ENCODE peak calls at places on chromosome 21, in ten cellular contexts. X is astrocyte of the spinal cord; Q is fibroblast of the aortic adventitia; I is retinal pigment epithelial cell; B is CD8-positive, alpha-beta T cell; K is CD8-positive, alpha-beta memory T cell; L is effector memory CD4-positive, alpha-beta T cell; J is psoas muscle; T is A673; S is cardiac muscle cell. W is an unnamed sample.
A peak's percentile ranks its signal among the peaks of the same experiment; 100 is the strongest.

GRCh38 chr21:38598413-38598812 is 100.1 kb upstream of the ERG start:
- DNase-seq in X (no peak), Q (no peak), I (no peak), B (no peak), K (no peak), L (no peak), J (no peak), T (no peak), S (no peak), W (no peak)

GRCh38 chr21:34054259-34054658 is 19.1 kb upstream of the MRPS6 start:
- DNase-seq in X (no peak), Q (no peak), I (no peak), B (no peak), K (no peak), L (no peak), J (no peak), T (no peak), S (no peak), W (no peak)

GRCh38 chr21:33325222-33326067 is 675 bp downstream of the IFNAR1 start:
- DNase-seq in X (peak; percentile 67), Q (peak; percentile 70), I (peak; percentile 7), B (peak; percentile 35), K (peak; percentile 68), L (peak; percentile 70), J (peak; percentile 79), T (peak; percentile 77), S (peak; percentile 48), W (peak; percentile 72)

GRCh38 chr21:34926784-34927548 is 122.1 kb downstream of the RUNX1 start:
- DNase-seq in X (peak; percentile 44), Q (peak; percentile 66), I (no peak), B (no peak), K (no peak), L (no peak), J (no peak), T (no peak), S (peak; percentile 23), W (no peak)

GRCh38 chr21:31347435-31348032 is 3.5 kb upstream of the TIAM1 start:
- DNase-seq in X (peak; percentile 50), Q (peak; percentile 61), I (no peak), B (no peak), K (no peak), L (no peak), J (no peak), T (peak; percentile 41), S (peak; percentile 23), W (no peak)

GRCh38 chr21:8998946-8999681 is 1522.3 kb upstream of the TPTE start:
- DNase-seq in X (no peak), Q (no peak), I (no peak), B (no peak), K (no peak), L (no peak), J (no peak), T (no peak), S (no peak), W (no peak)

GRCh38 chr21:29181799-29182470 is 51.5 kb downstream of the MAP3K7CL start:
- DNase-seq in X (peak; percentile 93), Q (peak; percentile 93), I (peak; percentile 67), B (no peak), K (no peak), L (no peak), J (no peak), T (peak; percentile 72), S (peak; percentile 23), W (no peak)

GRCh38 chr21:39881661-39882060 is 14.4 kb downstream of the PCP4 start:
- DNase-seq in X (no peak), Q (no peak), I (peak; percentile 59), B (no peak), K (no peak), L (no peak), J (no peak), T (no peak), S (no peak), W (no peak)

DNA sequence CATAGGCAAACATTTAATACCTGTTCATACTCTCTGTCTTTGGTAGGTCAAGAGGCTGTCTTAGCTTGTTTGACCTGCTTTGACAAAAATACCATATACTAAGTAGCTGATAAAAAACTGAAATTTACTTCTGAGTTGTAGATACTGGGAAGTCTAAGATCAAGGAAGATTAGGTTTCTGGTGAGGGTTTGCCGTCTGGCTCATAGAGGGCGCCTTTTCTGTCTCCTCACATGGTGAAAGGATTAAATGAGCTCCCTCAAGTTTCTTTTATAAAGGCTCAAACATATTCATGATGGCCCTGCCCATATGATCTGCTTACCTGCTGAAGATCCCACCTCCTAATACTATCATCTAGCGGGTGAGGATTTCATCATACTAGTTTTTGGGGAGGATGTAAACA is 1076.1 kb upstream of the NCAM2 start:
- DNase-seq in X (no peak), Q (no peak), I (no peak), B (no peak), K (no peak), L (no peak), J (no peak), T (no peak), S (no peak), W (no peak)
- H3K4me3 ChIP-seq in X (no peak overlapping the region), Q (no peak overlapping the region), I (no peak overlapping the region), B (no peak overlapping the region), K (no peak overlapping the region), L (no peak overlapping the region), J (no peak overlapping the region), T (no peak overlapping the region), S (no peak overlapping the region), W (no peak overlapping the region)

DNA sequence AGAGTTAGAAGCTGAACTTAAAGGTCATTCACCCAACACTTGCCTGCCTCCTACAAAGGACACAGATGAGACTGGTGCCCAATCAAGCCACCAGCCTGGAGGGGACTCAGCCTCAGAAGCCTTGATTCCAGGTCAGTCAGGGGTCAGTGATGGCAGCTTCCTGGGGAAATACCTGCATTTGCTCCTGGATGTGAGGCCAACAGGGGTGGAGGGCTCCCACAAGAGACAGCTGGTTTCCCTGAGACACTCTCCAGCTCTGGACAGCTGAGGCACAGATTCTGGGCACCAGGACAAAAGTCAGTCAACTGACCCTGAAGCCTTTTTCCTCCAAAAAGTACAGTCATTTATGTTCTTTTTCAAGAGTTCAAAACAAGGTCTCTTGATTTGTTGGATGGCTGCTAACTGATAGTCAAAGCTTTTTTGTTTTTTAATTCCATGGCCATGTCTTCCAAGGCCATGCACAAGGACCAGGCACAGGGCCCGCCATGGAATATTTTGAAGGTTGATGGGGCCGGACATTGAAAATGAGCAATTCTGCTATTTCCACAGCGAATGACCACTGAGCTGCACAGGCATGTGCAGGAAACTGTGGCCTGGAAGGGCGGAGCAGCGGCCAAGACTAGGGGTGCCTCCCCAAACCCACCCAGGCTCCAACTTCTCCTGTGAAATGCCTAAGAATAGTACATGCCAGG is 1.8 kb downstream of the C2CD2 start:
- DNase-seq in X (no peak), Q (no peak), I (no peak), B (no peak), K (no peak), L (no peak), J (peak; percentile 20), T (no peak), S (no peak), W (no peak)
- H3K4me3 ChIP-seq in X (peak overlapping the region; percentile 64), Q (peak overlapping the region; percentile 80), I (no peak overlapping the region), B (no peak overlapping the region), K (no peak overlapping the region), L (no peak overlapping the region), J (peak overlapping the region; percentile 78), T (no peak overlapping the region), S (no peak overlapping the region), W (no peak overlapping the region)

GRCh38 chr21:41662161-41662560 is 104.7 kb downstream of the RIPK4 start:
- DNase-seq in X (no peak), Q (no peak), I (no peak), B (no peak), K (no peak), L (no peak), J (no peak), T (no peak), S (no peak), W (no peak)

GRCh38 chr21:41664881-41665765 is 101.7 kb downstream of the RIPK4 start:
- DNase-seq in X (peak; percentile 48), Q (peak; percentile 76), I (peak; percentile 97), B (no peak), K (no peak), L (no peak), J (no peak), T (no peak), S (no peak), W (no peak)

GRCh38 chr21:41662761-41663160 is 104.1 kb downstream of the RIPK4 start:
- DNase-seq in X (no peak), Q (no peak), I (no peak), B (no peak), K (no peak), L (no peak), J (no peak), T (no peak), S (no peak), W (no peak)

GRCh38 chr21:41665766-41666595 is 100.9 kb downstream of the RIPK4 start:
- DNase-seq in X (no peak), Q (no peak), I (no peak), B (no peak), K (no peak), L (no peak), J (no peak), T (no peak), S (no peak), W (no peak)

DNA sequence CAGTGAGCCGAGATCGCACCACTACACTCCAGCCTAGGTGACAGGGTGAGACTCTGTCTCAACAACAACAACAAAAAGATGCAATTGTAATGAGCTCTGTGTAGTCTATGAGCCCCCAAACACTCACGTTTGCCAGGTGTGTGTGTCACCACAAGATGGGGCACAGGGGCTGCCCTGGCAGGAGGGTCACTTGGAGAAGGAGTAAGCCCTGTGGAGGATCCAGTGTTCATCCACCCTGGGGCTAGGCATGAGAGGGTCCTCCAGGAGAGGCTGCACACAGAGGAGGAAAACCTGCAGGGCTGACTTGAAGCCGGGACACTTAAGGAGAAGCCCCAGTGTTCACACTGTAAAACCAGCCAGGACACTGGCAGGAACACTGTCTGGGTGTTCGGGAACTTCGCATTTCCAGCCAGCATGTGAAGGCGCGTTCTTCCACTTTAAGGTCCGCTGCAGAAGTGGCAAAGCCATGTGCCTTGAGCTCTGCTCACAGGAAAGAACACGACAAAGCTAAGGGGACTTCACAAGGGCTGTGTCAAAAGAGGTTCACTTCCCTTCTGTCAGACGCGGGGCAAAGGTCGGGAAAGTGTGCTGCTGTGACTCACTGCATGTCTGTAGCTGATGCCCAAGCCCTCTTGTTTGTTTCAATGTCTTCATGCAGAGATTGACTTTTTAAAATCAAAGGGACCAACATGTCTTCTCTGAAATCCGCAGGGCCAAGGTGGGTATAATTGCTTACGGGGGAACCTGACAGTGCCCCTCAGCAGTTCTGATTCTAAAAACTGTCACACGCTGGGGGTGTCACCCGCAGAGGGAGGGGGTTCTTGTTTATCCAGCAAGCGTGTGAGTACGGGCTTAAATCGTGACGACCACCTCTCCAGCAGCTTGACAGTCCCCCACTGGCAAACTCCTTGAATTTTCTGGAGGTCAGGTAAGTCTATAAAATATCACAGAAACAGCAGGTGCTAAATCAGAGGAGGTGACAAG is 102.8 kb downstream of the RIPK4 start:
- DNase-seq in X (peak; percentile 14), Q (no peak), I (peak; percentile 48), B (no peak), K (no peak), L (no peak), J (no peak), T (no peak), S (peak; percentile 27), W (no peak)
- H3K4me3 ChIP-seq in X (no peak overlapping the region), Q (no peak overlapping the region), I (no peak overlapping the region), B (no peak overlapping the region), K (no peak overlapping the region), L (no peak overlapping the region), J (no peak overlapping the region), T (no peak overlapping the region), S (no peak overlapping the region), W (peak overlapping the region; percentile 21)

DNA sequence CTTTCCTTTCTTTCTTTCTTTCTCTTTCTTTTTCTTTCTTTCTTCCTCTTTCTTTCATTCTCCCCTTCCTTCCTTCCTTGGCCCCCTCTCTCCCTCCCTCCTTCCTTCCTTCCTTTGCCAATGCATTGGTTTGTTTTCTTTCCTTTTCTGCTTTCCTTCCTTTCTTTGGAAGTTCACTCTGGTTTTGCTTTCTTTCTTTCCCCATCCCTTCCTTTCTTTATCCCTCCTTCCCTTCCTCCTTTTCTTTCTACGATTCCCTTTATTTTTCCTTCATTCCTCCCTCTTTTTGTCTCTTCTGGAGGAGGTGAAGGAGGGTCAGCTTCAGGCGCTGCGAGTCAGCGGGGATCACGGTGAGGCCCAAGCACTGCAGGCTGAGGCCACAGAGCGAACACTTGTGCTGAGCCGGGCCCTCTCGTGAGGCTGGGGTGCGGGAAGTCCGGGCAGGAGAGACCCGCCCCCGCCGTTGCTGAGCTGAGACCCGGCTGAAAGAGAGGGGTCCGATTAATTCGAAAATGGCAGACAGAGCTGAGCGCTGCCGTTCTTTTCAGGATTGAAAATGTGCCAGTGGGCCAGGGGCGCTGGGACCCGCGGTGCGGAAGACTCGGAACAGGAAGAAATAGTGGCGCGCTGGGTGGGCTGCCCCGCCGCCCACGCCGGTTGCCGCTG is 1.5 kb downstream of the SIM2 start:
- DNase-seq in X (no peak), Q (no peak), I (no peak), B (no peak), K (no peak), L (no peak), J (no peak), T (no peak), S (no peak), W (no peak)
- H3K4me3 ChIP-seq in X (peak overlapping the region; percentile 2), Q (peak overlapping the region; percentile 9), I (no peak overlapping the region), B (peak overlapping the region; percentile 15), K (no peak overlapping the region), L (no peak overlapping the region), J (peak overlapping the region; percentile 72), T (peak overlapping the region; percentile 97), S (peak overlapping the region; percentile 9), W (no peak overlapping the region)

W was measured in Peyer's patch.